ENCODE peak calls at places on chromosomes 1 and 21, in eight cellular contexts. Z is NCI-H2081, D is RWPE1, L is tibial artery, A is T-helper 2 cell, U is NCI-H1092 treated with DMSO at 0.1 percent for 48 hours, O is GM23338, Y is COR-L47. N is an unnamed sample.
A peak's percentile ranks its signal among the peaks of the same experiment; 100 is the strongest.

GRCh38 chr1:6545276-6545934 is 8.9 kb downstream of the NOL9 start:
- DNase-seq in Y (no peak), O (no peak), D (no peak), Z (no peak), A (no peak), U (no peak), L (no peak), N (no peak)

GRCh38 chr1:24998554-24999245 is 68.6 kb upstream of the RUNX3 start:
- DNase-seq in Y (no peak), L (no peak), Z (no peak), D (no peak), U (no peak), O (no peak), A (no peak), N (no peak)

GRCh38 chr1:201002510-201002909 is 21.0 kb downstream of the KIF21B start:
- DNase-seq in D (no peak), U (no peak), A (no peak), Y (no peak), O (no peak), L (no peak), Z (no peak), N (no peak)

GRCh38 chr1:156445789-156446263 is 54.7 kb downstream of the MEF2D start:
- DNase-seq in U (peak; percentile 85), Z (peak; percentile 92), D (peak; percentile 82), Y (peak; percentile 80), L (peak; percentile 85), A (peak; percentile 70), O (peak; percentile 93), N (peak; percentile 55)

GRCh38 chr21:24310780-24311179 is 1296.5 kb downstream of the MRPL39 start:
- DNase-seq in A (no peak), Z (no peak), O (no peak), D (no peak), L (no peak), U (no peak), Y (no peak), N (no peak)

GRCh38 chr1:192901500-192901899 is 92.7 kb downstream of the RGS2 start:
- DNase-seq in Z (no peak), O (no peak), D (peak; percentile 33), L (no peak), U (no peak), Y (no peak), A (no peak), N (no peak)

GRCh38 chr1:211761400-211761799 is 69.2 kb downstream of the LPGAT1 start:
- DNase-seq in D (no peak), U (no peak), O (no peak), A (no peak), L (no peak), Y (no peak), Z (no peak), N (no peak)

GRCh38 chr1:232792949-232793348 is 12.3 kb upstream of the MAP10 start:
- DNase-seq in O (no peak), Y (no peak), A (no peak), U (no peak), L (no peak), D (no peak), Z (no peak), N (no peak)

GRCh38 chr1:227951624-227952373 is 4.1 kb upstream of the WNT9A start:
- DNase-seq in A (no peak), L (peak; percentile 12), O (no peak), Z (no peak), U (no peak), Y (no peak), D (no peak), N (no peak)

GRCh38 chr1:45569962-45570581 is 13.8 kb upstream of the NASP start:
- DNase-seq in A (peak; percentile 52), Z (peak; percentile 78), U (peak; percentile 85), O (peak; percentile 87), Y (no peak), D (peak; percentile 70), L (peak; percentile 84), N (no peak)

GRCh38 chr1:216293673-216294072 is 129.6 kb downstream of the USH2A start:
- DNase-seq in Y (no peak), L (no peak), O (no peak), A (no peak), D (no peak), U (no peak), Z (peak; percentile 37), N (no peak)

GRCh38 chr1:51622455-51622913 is 5.6 kb downstream of the OSBPL9 start:
- DNase-seq in L (peak; percentile 79), U (peak; percentile 40), Z (peak; percentile 56), O (peak; percentile 33), Y (peak; percentile 83), D (peak; percentile 69), A (no peak), N (no peak)

GRCh38 chr1:39866767-39867166 is 16.5 kb downstream of the TRIT1 start:
- DNase-seq in O (no peak), A (no peak), D (no peak), L (no peak), U (no peak), Y (no peak), Z (no peak), N (no peak)

GRCh38 chr1:15322648-15323350 is 75.8 kb downstream of the FHAD1 start:
- DNase-seq in Z (peak; percentile 25), A (no peak), Y (no peak), L (no peak), O (peak; percentile 28), U (no peak), D (no peak), N (no peak)

GRCh38 chr1:19704247-19705113 is 39.8 kb downstream of the HTR6 start:
- DNase-seq in O (peak; percentile 90), Z (peak; percentile 47), A (peak; percentile 49), U (peak; percentile 55), Y (peak; percentile 63), D (peak; percentile 81), L (peak; percentile 78), N (no peak)

GRCh38 chr1:81388435-81388834 is 412.3 kb upstream of the ADGRL2 start:
- DNase-seq in U (no peak), A (no peak), Z (no peak), D (no peak), Y (no peak), L (no peak), O (no peak), N (no peak)

GRCh38 chr1:41540886-41541591 is 56.6 kb upstream of the EDN2 start:
- DNase-seq in U (no peak), D (peak; percentile 12), O (no peak), Z (no peak), L (peak; percentile 39), Y (no peak), A (no peak), N (no peak)

GRCh38 chr1:178931843-178932551 is 61.1 kb upstream of the ANGPTL1 start:
- DNase-seq in U (no peak), A (no peak), Y (no peak), D (no peak), Z (no peak), O (no peak), L (peak; percentile 92), N (no peak)

GRCh38 chr1:61043010-61043820 is 39.1 kb upstream of the NFIA start:
- DNase-seq in D (peak; percentile 85), L (peak; percentile 93), Z (peak; percentile 63), U (peak; percentile 38), Y (peak; percentile 60), A (peak; percentile 66), O (peak; percentile 92), N (peak; percentile 21)

GRCh38 chr21:36291509-36291908 is 28.5 kb upstream of the MORC3 start:
- DNase-seq in O (no peak), U (no peak), Z (no peak), D (no peak), Y (no peak), L (no peak), A (no peak), N (no peak)

GRCh38 chr1:10431065-10431730 is 965 bp downstream of the CENPS start:
- DNase-seq in A (no peak), U (no peak), D (no peak), O (peak; percentile 67), L (no peak), Y (no peak), Z (peak; percentile 50), N (no peak)

GRCh38 chr21:38811257-38811656 is 5.5 kb downstream of the ETS2 start:
- DNase-seq in Z (no peak), U (no peak), A (no peak), Y (no peak), O (peak; percentile 51), D (peak; percentile 79), L (peak; percentile 12), N (no peak)

GRCh38 chr1:27595597-27595996 is 8.3 kb downstream of the AHDC1 start:
- DNase-seq in Y (no peak), Z (no peak), D (no peak), O (no peak), U (no peak), A (no peak), L (no peak), N (no peak)

GRCh38 chr1:204873714-204874113 is 3.1 kb downstream of the NFASC start:
- DNase-seq in A (no peak), Y (no peak), Z (no peak), D (no peak), O (no peak), U (no peak), L (no peak), N (peak; percentile 56)

GRCh38 chr1:147919881-147920280 is 8.3 kb upstream of the GPR89B start:
- DNase-seq in U (no peak), A (no peak), Z (no peak), L (no peak), O (no peak), Y (no peak), D (no peak), N (no peak)

GRCh38 chr1:215484111-215484914 is 82.8 kb upstream of the KCTD3 start:
- DNase-seq in D (no peak), Z (no peak), L (no peak), O (peak; percentile 34), U (no peak), Y (no peak), A (no peak), N (no peak)

GRCh38 chr1:40059292-40059959 is 18.9 kb downstream of the CAP1 start:
- DNase-seq in A (no peak), Y (no peak), O (peak; percentile 90), L (no peak), U (no peak), Z (peak; percentile 43), D (peak; percentile 33), N (no peak)

GRCh38 chr1:64459743-64460142 is 10.2 kb upstream of the CACHD1 start:
- DNase-seq in D (no peak), Y (no peak), A (no peak), L (no peak), U (no peak), Z (no peak), O (no peak), N (no peak)

GRCh38 chr1:220249522-220249921 is 22.7 kb downstream of the RAB3GAP2 start:
- DNase-seq in L (no peak), A (no peak), Z (no peak), Y (no peak), D (no peak), U (no peak), O (no peak), N (no peak)

GRCh38 chr1:3071507-3072177 is 2.6 kb downstream of the PRDM16 start:
- DNase-seq in L (no peak), A (no peak), Z (no peak), U (no peak), D (no peak), Y (no peak), O (no peak), N (no peak)